ENCODE peak calls at places on chromosomes 4 and X, in eight cellular contexts. A is HL-60; O is NB4; W is BE2C; H is astrocyte of the spinal cord; K is stimulated activated CD8-positive, alpha-beta memory T cell treated with anti-CD3 and anti-CD28 coated beads, Interleukin-4, amount 100 ng/mL, for 4 hours; E is activated CD8-positive, alpha-beta T cell treated with anti-CD3 and anti-CD28 coated beads for 36 hours; S is bronchial epithelial cell. T is an unnamed sample.
A peak's percentile ranks its signal among the peaks of the same experiment; 100 is the strongest.

GRCh38 chr4:155543126-155543765 is 123.4 kb upstream of the GUCY1A1 start:
- DNase-seq in A (no peak), O (no peak), W (no peak), H (peak; percentile 74), K (no peak), E (no peak), S (peak; percentile 83), T (no peak)

GRCh38 chrX:55109304-55109703 is 20.5 kb downstream of the PAGE2 start:
- DNase-seq in A (no peak), O (no peak), W (no peak), H (no peak), K (no peak), E (no peak), S (no peak), T (no peak)

GRCh38 chrX:41922694-41923171 is 621 bp downstream of the CASK start:
- DNase-seq in A (no peak), O (peak; percentile 1), W (peak; percentile 55), H (no peak), K (no peak), E (peak; percentile 21), S (no peak), T (no peak)

GRCh38 chrX:49193542-49193964 is 6.4 kb downstream of the SYP start:
- DNase-seq in A (no peak), O (no peak), W (no peak), H (no peak), K (no peak), E (peak; percentile 43), S (no peak), T (no peak)

GRCh38 chrX:47200385-47201150 is 6.9 kb downstream of the UBA1 start:
- DNase-seq in A (no peak), O (no peak), W (no peak), H (peak; percentile 51), K (no peak), E (no peak), S (peak; percentile 90), T (no peak)

GRCh38 chrX:7109838-7110793 is 37.4 kb upstream of the STS start:
- DNase-seq in A (no peak), O (no peak), W (no peak), H (no peak), K (no peak), E (no peak), S (no peak), T (no peak)

GRCh38 chrX:38050806-38051205 is 44.5 kb downstream of the SYTL5 start:
- DNase-seq in A (no peak), O (no peak), W (no peak), H (no peak), K (no peak), E (no peak), S (no peak), T (no peak)

GRCh38 chrX:155094468-155095061 is 23.3 kb downstream of the BRCC3 start:
- DNase-seq in A (peak; percentile 25), O (peak; percentile 48), W (peak; percentile 23), H (peak; percentile 23), K (no peak), E (peak; percentile 41), S (peak; percentile 45), T (no peak)

GRCh38 chr4:151434183-151434860 is 25.3 kb downstream of the FHIP1A start:
- DNase-seq in A (no peak), O (no peak), W (no peak), H (peak; percentile 28), K (no peak), E (no peak), S (peak; percentile 80), T (no peak)

T was measured in lung.